ENCODE peak calls at places on chromosomes 2 and 18, in four cellular contexts. One of them, this sample, is unnamed.

GRCh38 chr2:118417417-118418125 is 329.3 kb downstream of the INSIG2 start:
- DNase-seq in skeletal muscle cell: peak
- DNase-seq in HT1080: peak
- DNase-seq in NCI-H524: no peak
- DNase-seq in this sample: no peak

GRCh38 chr2:241895732-241896641 is 26.5 kb downstream of the RTP5 start:
- DNase-seq in HT1080: no peak
- DNase-seq in NCI-H524: no peak
- DNase-seq in skeletal muscle cell: no peak
- DNase-seq in this sample: no peak

GRCh38 chr18:323253-323622 is 55.4 kb upstream of the THOC1 start:
- DNase-seq in HT1080: peak
- DNase-seq in NCI-H524: no peak
- DNase-seq in skeletal muscle cell: no peak
- DNase-seq in this sample: no peak

GRCh38 chr2:40049782-40050181 is 270.7 kb upstream of the THUMPD2 start:
- DNase-seq in HT1080: no peak
- DNase-seq in NCI-H524: no peak
- DNase-seq in skeletal muscle cell: no peak
- DNase-seq in this sample: no peak

GRCh38 chr2:105042189-105042588 is 4.3 kb downstream of the MRPS9 start:
- DNase-seq in skeletal muscle cell: no peak
- DNase-seq in HT1080: no peak
- DNase-seq in NCI-H524: peak
- DNase-seq in this sample: no peak

GRCh38 chr2:18268400-18268799 is 292.1 kb downstream of the RDH14 start:
- DNase-seq in NCI-H524: peak
- DNase-seq in HT1080: peak
- DNase-seq in skeletal muscle cell: peak
- DNase-seq in this sample: no peak

GRCh38 chr2:101204400-101205095 is 48.1 kb upstream of the CNOT11 start:
- DNase-seq in NCI-H524: no peak
- DNase-seq in HT1080: peak
- DNase-seq in skeletal muscle cell: no peak
- DNase-seq in this sample: no peak

GRCh38 chr2:85319811-85320210 is 8.0 kb downstream of the TGOLN2 start:
- DNase-seq in HT1080: no peak
- DNase-seq in skeletal muscle cell: no peak
- DNase-seq in NCI-H524: no peak
- DNase-seq in this sample: no peak

GRCh38 chr18:2846638-2847340 is at the start of gene EMILIN2:
- DNase-seq in skeletal muscle cell: no peak
- DNase-seq in NCI-H524: no peak
- DNase-seq in HT1080: peak
- DNase-seq in this sample: peak

GRCh38 chr2:195830968-195831810 is 174.2 kb downstream of the SLC39A10 start:
- DNase-seq in HT1080: no peak
- DNase-seq in skeletal muscle cell: no peak
- DNase-seq in NCI-H524: no peak
- DNase-seq in this sample: no peak

GRCh38 chr2:17083902-17084301 is 418.3 kb upstream of the CYRIA start:
- DNase-seq in NCI-H524: peak
- DNase-seq in skeletal muscle cell: peak
- DNase-seq in HT1080: peak
- DNase-seq in this sample: no peak

GRCh38 chr2:128602699-128603101 is 284.0 kb upstream of the HS6ST1 start:
- DNase-seq in HT1080: no peak
- DNase-seq in skeletal muscle cell: no peak
- DNase-seq in NCI-H524: no peak
- DNase-seq in this sample: no peak

GRCh38 chr2:144350151-144350802 is 169.6 kb downstream of the ZEB2 start:
- DNase-seq in HT1080: peak
- DNase-seq in NCI-H524: no peak
- DNase-seq in skeletal muscle cell: peak
- DNase-seq in this sample: no peak

GRCh38 chr2:77458216-77458615 is 64.0 kb downstream of the LRRTM4 start:
- DNase-seq in skeletal muscle cell: no peak
- DNase-seq in HT1080: no peak
- DNase-seq in NCI-H524: no peak
- DNase-seq in this sample: no peak

GRCh38 chr2:229927817-229928321 is 5.6 kb downstream of the FBXO36 start:
- DNase-seq in NCI-H524: no peak
- DNase-seq in skeletal muscle cell: no peak
- DNase-seq in HT1080: peak
- DNase-seq in this sample: no peak

GRCh38 chr2:105734762-105735538 is 9.8 kb upstream of the NCK2 start:
- DNase-seq in NCI-H524: no peak
- DNase-seq in skeletal muscle cell: peak
- DNase-seq in HT1080: peak
- DNase-seq in this sample: no peak

This sample was measured in T-cell.